ENCODE peak calls at places on chromosomes 2 and 18, in seven cellular contexts. One of them, this sample, is unnamed.

GRCh38 chr2:231717281-231718180 is 9.2 kb downstream of the PTMA start:
- DNase-seq in endothelial cell of umbilical vein: no peak
- DNase-seq in GM12878: peak; percentile 53
- DNase-seq in K562: peak; percentile 62
- DNase-seq in HepG2: peak; percentile 67
- DNase-seq in H1: peak; percentile 74
- DNase-seq in HCT116: peak; percentile 64
- DNase-seq in this sample: peak; percentile 53

GRCh38 chr2:152067823-152068222 is 31.0 kb downstream of the CACNB4 start:
- DNase-seq in endothelial cell of umbilical vein: no peak
- DNase-seq in GM12878: no peak
- DNase-seq in HepG2: no peak
- DNase-seq in K562: no peak
- DNase-seq in H1: no peak
- DNase-seq in HCT116: no peak
- DNase-seq in this sample: no peak

GRCh38 chr2:100526868-100527267 is 35.9 kb upstream of the PDCL3 start:
- DNase-seq in HepG2: no peak
- DNase-seq in H1: no peak
- DNase-seq in endothelial cell of umbilical vein: no peak
- DNase-seq in HCT116: no peak
- DNase-seq in K562: no peak
- DNase-seq in GM12878: no peak
- DNase-seq in this sample: no peak

GRCh38 chr2:221334466-221334865 is 237.6 kb downstream of the EPHA4 start:
- DNase-seq in K562: no peak
- DNase-seq in H1: no peak
- DNase-seq in HepG2: no peak
- DNase-seq in HCT116: no peak
- DNase-seq in endothelial cell of umbilical vein: no peak
- DNase-seq in GM12878: no peak
- DNase-seq in this sample: peak; percentile 65

GRCh38 chr2:85318222-85319182 is 9.3 kb downstream of the TGOLN2 start:
- DNase-seq in endothelial cell of umbilical vein: no peak
- DNase-seq in H1: no peak
- DNase-seq in HCT116: no peak
- DNase-seq in HepG2: no peak
- DNase-seq in GM12878: no peak
- DNase-seq in K562: no peak
- DNase-seq in this sample: no peak

GRCh38 chr2:113896791-113897190 is 6.9 kb downstream of the ACTR3 start:
- DNase-seq in endothelial cell of umbilical vein: peak; percentile 36
- DNase-seq in GM12878: no peak
- DNase-seq in K562: no peak
- DNase-seq in H1: no peak
- DNase-seq in HepG2: no peak
- DNase-seq in HCT116: no peak
- DNase-seq in this sample: no peak

GRCh38 chr18:49728542-49728941 is 84.8 kb downstream of the ACAA2 start:
- DNase-seq in HepG2: peak; percentile 35
- DNase-seq in K562: peak; percentile 37
- DNase-seq in H1: peak; percentile 90
- DNase-seq in GM12878: no peak
- DNase-seq in HCT116: peak; percentile 47
- DNase-seq in endothelial cell of umbilical vein: peak; percentile 54
- DNase-seq in this sample: no peak

GRCh38 chr2:5696351-5696740 is 4.2 kb downstream of the SOX11 start:
- DNase-seq in HepG2: no peak
- DNase-seq in GM12878: no peak
- DNase-seq in K562: no peak
- DNase-seq in H1: peak; percentile 73
- DNase-seq in HCT116: no peak
- DNase-seq in endothelial cell of umbilical vein: no peak
- DNase-seq in this sample: no peak

GRCh38 chr2:19879115-19879514 is 22.7 kb downstream of the TTC32 start:
- DNase-seq in endothelial cell of umbilical vein: no peak
- DNase-seq in GM12878: no peak
- DNase-seq in HepG2: no peak
- DNase-seq in HCT116: no peak
- DNase-seq in K562: no peak
- DNase-seq in H1: peak; percentile 24
- DNase-seq in this sample: no peak

GRCh38 chr2:180652794-180653193 is 327.6 kb upstream of the UBE2E3 start:
- DNase-seq in endothelial cell of umbilical vein: no peak
- DNase-seq in HCT116: no peak
- DNase-seq in H1: no peak
- DNase-seq in GM12878: no peak
- DNase-seq in HepG2: no peak
- DNase-seq in K562: no peak
- DNase-seq in this sample: no peak

GRCh38 chr2:144944506-144945230 is 424.7 kb upstream of the ZEB2 start:
- DNase-seq in HepG2: no peak
- DNase-seq in GM12878: no peak
- DNase-seq in HCT116: no peak
- DNase-seq in K562: no peak
- DNase-seq in H1: no peak
- DNase-seq in endothelial cell of umbilical vein: no peak
- DNase-seq in this sample: no peak

GRCh38 chr2:160165996-160166395 is 34.1 kb downstream of the ITGB6 start:
- DNase-seq in K562: no peak
- DNase-seq in H1: no peak
- DNase-seq in endothelial cell of umbilical vein: no peak
- DNase-seq in HepG2: no peak
- DNase-seq in HCT116: no peak
- DNase-seq in GM12878: no peak
- DNase-seq in this sample: no peak

GRCh38 chr2:172986040-172986439 is 89.6 kb upstream of the MAP3K20 start:
- DNase-seq in K562: no peak
- DNase-seq in H1: no peak
- DNase-seq in HepG2: no peak
- DNase-seq in GM12878: no peak
- DNase-seq in endothelial cell of umbilical vein: peak; percentile 61
- DNase-seq in HCT116: no peak
- DNase-seq in this sample: no peak

GRCh38 chr2:137031731-137032130 is 266.4 kb downstream of the THSD7B start:
- DNase-seq in HCT116: no peak
- DNase-seq in K562: no peak
- DNase-seq in GM12878: no peak
- DNase-seq in HepG2: no peak
- DNase-seq in endothelial cell of umbilical vein: no peak
- DNase-seq in H1: no peak
- DNase-seq in this sample: no peak

GRCh38 chr18:41617592-41617991 is 337.4 kb upstream of the PIK3C3 start:
- DNase-seq in H1: no peak
- DNase-seq in endothelial cell of umbilical vein: no peak
- DNase-seq in HepG2: no peak
- DNase-seq in GM12878: no peak
- DNase-seq in HCT116: no peak
- DNase-seq in K562: no peak
- DNase-seq in this sample: no peak

GRCh38 chr2:170715932-170716777 is 1.0 kb downstream of the SP5 start:
- DNase-seq in GM12878: no peak
- DNase-seq in HepG2: peak; percentile 59
- DNase-seq in HCT116: no peak
- DNase-seq in H1: peak; percentile 67
- DNase-seq in endothelial cell of umbilical vein: no peak
- DNase-seq in K562: no peak
- DNase-seq in this sample: no peak

GRCh38 chr2:127083819-127084503 is 23.0 kb downstream of the BIN1 start:
- DNase-seq in K562: no peak
- DNase-seq in endothelial cell of umbilical vein: peak; percentile 84
- DNase-seq in GM12878: no peak
- DNase-seq in HCT116: no peak
- DNase-seq in H1: no peak
- DNase-seq in HepG2: no peak
- DNase-seq in this sample: no peak

GRCh38 chr18:3330622-3331021 is 68.7 kb downstream of the MYL12B start:
- DNase-seq in H1: no peak
- DNase-seq in HCT116: no peak
- DNase-seq in GM12878: no peak
- DNase-seq in HepG2: no peak
- DNase-seq in K562: no peak
- DNase-seq in endothelial cell of umbilical vein: no peak
- DNase-seq in this sample: no peak

GRCh38 chr2:40758778-40759177 is 306.9 kb upstream of the SLC8A1 start:
- DNase-seq in endothelial cell of umbilical vein: peak; percentile 31
- DNase-seq in H1: no peak
- DNase-seq in K562: no peak
- DNase-seq in HCT116: no peak
- DNase-seq in GM12878: no peak
- DNase-seq in HepG2: no peak
- DNase-seq in this sample: no peak

GRCh38 chr2:140639628-140640027 is 1491.2 kb downstream of the LRP1B start:
- DNase-seq in H1: no peak
- DNase-seq in K562: no peak
- DNase-seq in GM12878: no peak
- DNase-seq in HepG2: no peak
- DNase-seq in endothelial cell of umbilical vein: no peak
- DNase-seq in HCT116: no peak
- DNase-seq in this sample: no peak

GRCh38 chr2:39845460-39846146 is 66.5 kb upstream of the THUMPD2 start:
- DNase-seq in HCT116: peak; percentile 68
- DNase-seq in endothelial cell of umbilical vein: no peak
- DNase-seq in GM12878: no peak
- DNase-seq in HepG2: no peak
- DNase-seq in K562: no peak
- DNase-seq in H1: no peak
- DNase-seq in this sample: no peak

GRCh38 chr2:201881382-201881720 is 75.0 kb downstream of the CDK15 start:
- DNase-seq in H1: no peak
- DNase-seq in HepG2: no peak
- DNase-seq in HCT116: no peak
- DNase-seq in GM12878: no peak
- DNase-seq in endothelial cell of umbilical vein: no peak
- DNase-seq in K562: no peak
- DNase-seq in this sample: peak; percentile 83

DNA sequence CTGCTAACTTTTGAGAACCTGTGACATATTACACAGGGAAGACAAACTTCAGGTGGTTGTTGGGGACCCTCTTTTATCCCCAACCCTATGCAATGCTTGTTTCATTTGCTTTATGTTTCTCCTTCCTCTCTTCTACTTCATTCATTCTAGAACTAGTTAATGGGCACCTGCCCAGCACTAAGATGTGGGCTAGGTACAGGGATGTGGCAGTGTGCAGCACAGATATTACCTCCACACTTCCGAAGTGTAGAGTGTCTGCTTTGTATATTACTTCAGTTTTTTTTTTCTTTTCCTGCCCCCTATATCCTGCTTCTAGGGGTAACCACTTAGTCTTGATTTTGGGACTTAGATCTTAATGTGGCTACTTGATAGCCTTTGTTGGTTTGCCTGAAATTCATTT is 35.1 kb downstream of the CD28 start:
- DNase-seq in K562: no peak
- DNase-seq in endothelial cell of umbilical vein: no peak
- DNase-seq in H1: no peak
- DNase-seq in HCT116: no peak
- DNase-seq in GM12878: no peak
- DNase-seq in HepG2: no peak
- DNase-seq in this sample: no peak
- H3K9ac ChIP-seq in K562: no peak overlapping the region
- H3K9ac ChIP-seq in endothelial cell of umbilical vein: no peak overlapping the region
- H3K9ac ChIP-seq in H1: no peak overlapping the region
- H3K9ac ChIP-seq in HCT116: no peak overlapping the region
- H3K9ac ChIP-seq in GM12878: no peak overlapping the region
- H3K9ac ChIP-seq in HepG2: no peak overlapping the region
- H3K9ac ChIP-seq in this sample: no peak overlapping the region

DNA sequence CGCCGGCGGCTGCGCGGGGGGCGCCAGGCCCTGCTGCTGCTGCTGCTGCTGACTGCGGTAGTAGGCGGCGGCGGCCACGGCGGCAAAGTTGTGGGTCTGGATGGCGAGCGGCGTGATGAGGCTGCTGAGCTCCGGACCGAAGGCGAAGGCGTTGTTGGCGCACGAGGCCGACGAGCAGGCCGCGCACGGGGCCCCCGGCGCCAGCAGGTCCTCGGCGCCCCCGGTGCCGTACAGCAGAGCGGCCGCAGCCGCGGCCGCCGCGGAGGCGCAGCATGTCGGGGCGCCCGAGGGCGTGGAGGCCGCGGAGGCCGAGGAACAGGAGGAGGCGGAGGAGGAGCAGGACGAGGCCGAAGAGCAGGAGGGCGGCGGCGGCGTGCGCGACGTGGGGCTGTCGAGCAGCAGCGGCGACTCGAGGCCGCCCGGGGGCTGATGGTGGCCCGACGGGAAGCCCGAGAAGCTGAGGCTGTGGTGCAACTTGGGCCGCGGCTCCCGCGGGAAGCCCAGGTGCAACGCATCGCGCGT is 1.8 kb downstream of the ZFP36L2 start:
- DNase-seq in GM12878: no peak
- DNase-seq in K562: peak; percentile 28
- DNase-seq in HepG2: no peak
- DNase-seq in H1: peak; percentile 66
- DNase-seq in HCT116: no peak
- DNase-seq in endothelial cell of umbilical vein: no peak
- DNase-seq in this sample: no peak
- TF ChIP-seq EZH2 in GM12878: no peak
- TF ChIP-seq EZH2 in K562: no peak
- TF ChIP-seq EZH2 in HepG2: no peak
- TF ChIP-seq EZH2 in H1: no peak
- TF ChIP-seq EZH2 in HCT116: no peak
- TF ChIP-seq EZH2 in endothelial cell of umbilical vein: no peak
- TF ChIP-seq EZH2 in this sample: no peak

GRCh38 chr2:227456141-227456540 is 15.8 kb upstream of the AGFG1 start:
- DNase-seq in HCT116: no peak
- DNase-seq in H1: no peak
- DNase-seq in GM12878: no peak
- DNase-seq in endothelial cell of umbilical vein: no peak
- DNase-seq in K562: no peak
- DNase-seq in HepG2: no peak
- DNase-seq in this sample: no peak

GRCh38 chr2:227456772-227457171 is 15.2 kb upstream of the AGFG1 start:
- DNase-seq in HCT116: no peak
- DNase-seq in endothelial cell of umbilical vein: no peak
- DNase-seq in GM12878: no peak
- DNase-seq in HepG2: no peak
- DNase-seq in K562: no peak
- DNase-seq in H1: no peak
- DNase-seq in this sample: no peak

GRCh38 chr2:227453810-227454209 is 18.1 kb upstream of the AGFG1 start:
- DNase-seq in HepG2: no peak
- DNase-seq in HCT116: no peak
- DNase-seq in endothelial cell of umbilical vein: no peak
- DNase-seq in GM12878: no peak
- DNase-seq in H1: no peak
- DNase-seq in K562: no peak
- DNase-seq in this sample: no peak

GRCh38 chr2:227454323-227454860 is 17.6 kb upstream of the AGFG1 start:
- DNase-seq in K562: no peak
- DNase-seq in HCT116: no peak
- DNase-seq in endothelial cell of umbilical vein: no peak
- DNase-seq in H1: no peak
- DNase-seq in HepG2: peak; percentile 87
- DNase-seq in GM12878: no peak
- DNase-seq in this sample: no peak

GRCh38 chr2:227455200-227455599 is 16.8 kb upstream of the AGFG1 start:
- DNase-seq in endothelial cell of umbilical vein: no peak
- DNase-seq in K562: no peak
- DNase-seq in H1: no peak
- DNase-seq in HCT116: no peak
- DNase-seq in HepG2: no peak
- DNase-seq in GM12878: no peak
- DNase-seq in this sample: no peak
- TF ChIP-seq POLR2AphosphoS5 in endothelial cell of umbilical vein: no peak
- TF ChIP-seq POLR2AphosphoS5 in K562: no peak
- TF ChIP-seq POLR2AphosphoS5 in H1: no peak
- TF ChIP-seq POLR2AphosphoS5 in HCT116: no peak
- TF ChIP-seq POLR2AphosphoS5 in HepG2: no peak
- TF ChIP-seq POLR2AphosphoS5 in GM12878: no peak
- TF ChIP-seq POLR2AphosphoS5 in this sample: no peak

GRCh38 chr18:55461843-55462242 is 126.1 kb downstream of the TCF4 start:
- DNase-seq in GM12878: no peak
- DNase-seq in K562: no peak
- DNase-seq in HepG2: no peak
- DNase-seq in H1: no peak
- DNase-seq in endothelial cell of umbilical vein: no peak
- DNase-seq in HCT116: no peak
- DNase-seq in this sample: no peak
- H3K9ac ChIP-seq in GM12878: no peak overlapping the region
- H3K9ac ChIP-seq in K562: no peak overlapping the region
- H3K9ac ChIP-seq in HepG2: no peak overlapping the region
- H3K9ac ChIP-seq in H1: no peak overlapping the region
- H3K9ac ChIP-seq in endothelial cell of umbilical vein: no peak overlapping the region
- H3K9ac ChIP-seq in HCT116: no peak overlapping the region
- H3K9ac ChIP-seq in this sample: no peak overlapping the region